ENCODE peak calls at places on chromosome 3, in six cellular contexts. One of them, this sample, is unnamed.

GRCh38 chr3:20078194-20078709 is 38.0 kb downstream of the KAT2B start:
- DNase-seq in IMR-90: no peak
- DNase-seq in GM23248: no peak
- DNase-seq in CD4-positive, alpha-beta T cell: no peak
- DNase-seq in left ventricle myocardium inferior: no peak
- DNase-seq in astrocyte: no peak
- DNase-seq in this sample: no peak

GRCh38 chr3:58041826-58042324 is 33.7 kb downstream of the FLNB start:
- DNase-seq in IMR-90: peak
- DNase-seq in GM23248: peak
- DNase-seq in CD4-positive, alpha-beta T cell: no peak
- DNase-seq in left ventricle myocardium inferior: no peak
- DNase-seq in astrocyte: peak
- DNase-seq in this sample: no peak

GRCh38 chr3:94004301-94004910 is 24.0 kb downstream of the STX19 start:
- DNase-seq in IMR-90: peak
- DNase-seq in GM23248: peak
- DNase-seq in CD4-positive, alpha-beta T cell: no peak
- DNase-seq in left ventricle myocardium inferior: no peak
- DNase-seq in astrocyte: peak
- DNase-seq in this sample: peak

GRCh38 chr3:79558943-79559342 is 208.9 kb downstream of the ROBO1 start:
- DNase-seq in IMR-90: no peak
- DNase-seq in GM23248: no peak
- DNase-seq in CD4-positive, alpha-beta T cell: no peak
- DNase-seq in left ventricle myocardium inferior: no peak
- DNase-seq in astrocyte: no peak
- DNase-seq in this sample: no peak

GRCh38 chr3:167304077-167304476 is 76.0 kb downstream of the ZBBX start:
- DNase-seq in IMR-90: no peak
- DNase-seq in GM23248: no peak
- DNase-seq in CD4-positive, alpha-beta T cell: no peak
- DNase-seq in left ventricle myocardium inferior: no peak
- DNase-seq in astrocyte: no peak
- DNase-seq in this sample: no peak

GRCh38 chr3:161770532-161771386 is 274.2 kb downstream of the OTOL1 start:
- DNase-seq in IMR-90: no peak
- DNase-seq in GM23248: no peak
- DNase-seq in CD4-positive, alpha-beta T cell: no peak
- DNase-seq in left ventricle myocardium inferior: no peak
- DNase-seq in astrocyte: peak
- DNase-seq in this sample: no peak

GRCh38 chr3:16048435-16049318 is 125.8 kb upstream of the GALNT15 start:
- DNase-seq in IMR-90: peak
- DNase-seq in GM23248: peak
- DNase-seq in CD4-positive, alpha-beta T cell: peak
- DNase-seq in left ventricle myocardium inferior: no peak
- DNase-seq in astrocyte: no peak
- DNase-seq in this sample: peak

GRCh38 chr3:145864336-145864735 is 296.6 kb downstream of the PLOD2 start:
- DNase-seq in IMR-90: no peak
- DNase-seq in GM23248: no peak
- DNase-seq in CD4-positive, alpha-beta T cell: no peak
- DNase-seq in left ventricle myocardium inferior: no peak
- DNase-seq in astrocyte: no peak
- DNase-seq in this sample: no peak

GRCh38 chr3:67635257-67635656 is 19.2 kb downstream of the SUCLG2 start:
- DNase-seq in IMR-90: peak
- DNase-seq in GM23248: peak
- DNase-seq in CD4-positive, alpha-beta T cell: no peak
- DNase-seq in left ventricle myocardium inferior: no peak
- DNase-seq in astrocyte: peak
- DNase-seq in this sample: peak

GRCh38 chr3:68290333-68290732 is 635.9 kb upstream of the SUCLG2 start:
- DNase-seq in IMR-90: no peak
- DNase-seq in GM23248: no peak
- DNase-seq in CD4-positive, alpha-beta T cell: no peak
- DNase-seq in left ventricle myocardium inferior: no peak
- DNase-seq in astrocyte: no peak
- DNase-seq in this sample: no peak

GRCh38 chr3:46359748-46360509 is 6.0 kb downstream of the CCR2 start:
- DNase-seq in IMR-90: peak
- DNase-seq in GM23248: peak
- DNase-seq in CD4-positive, alpha-beta T cell: no peak
- DNase-seq in left ventricle myocardium inferior: no peak
- DNase-seq in astrocyte: peak
- DNase-seq in this sample: no peak

GRCh38 chr3:30259730-30260129 is 346.7 kb upstream of the TGFBR2 start:
- DNase-seq in IMR-90: no peak
- DNase-seq in GM23248: no peak
- DNase-seq in CD4-positive, alpha-beta T cell: no peak
- DNase-seq in left ventricle myocardium inferior: no peak
- DNase-seq in astrocyte: no peak
- DNase-seq in this sample: no peak

GRCh38 chr3:190265126-190265525 is 57.1 kb downstream of the CLDN1 start:
- DNase-seq in IMR-90: no peak
- DNase-seq in GM23248: no peak
- DNase-seq in CD4-positive, alpha-beta T cell: no peak
- DNase-seq in left ventricle myocardium inferior: no peak
- DNase-seq in astrocyte: no peak
- DNase-seq in this sample: peak

GRCh38 chr3:197023241-197023997 is 6.2 kb downstream of the MELTF start:
- DNase-seq in IMR-90: no peak
- DNase-seq in GM23248: no peak
- DNase-seq in CD4-positive, alpha-beta T cell: no peak
- DNase-seq in left ventricle myocardium inferior: no peak
- DNase-seq in astrocyte: no peak
- DNase-seq in this sample: no peak

GRCh38 chr3:14371573-14372474 is 30.6 kb upstream of the SLC6A6 start:
- DNase-seq in IMR-90: peak
- DNase-seq in GM23248: peak
- DNase-seq in CD4-positive, alpha-beta T cell: no peak
- DNase-seq in left ventricle myocardium inferior: peak
- DNase-seq in astrocyte: peak
- DNase-seq in this sample: no peak

GRCh38 chr3:30578479-30578878 is 27.9 kb upstream of the TGFBR2 start:
- DNase-seq in IMR-90: peak
- DNase-seq in GM23248: peak
- DNase-seq in CD4-positive, alpha-beta T cell: no peak
- DNase-seq in left ventricle myocardium inferior: no peak
- DNase-seq in astrocyte: peak
- DNase-seq in this sample: peak

GRCh38 chr3:7978104-7978457 is 523.5 kb upstream of the LMCD1 start:
- DNase-seq in IMR-90: no peak
- DNase-seq in GM23248: no peak
- DNase-seq in CD4-positive, alpha-beta T cell: no peak
- DNase-seq in left ventricle myocardium inferior: peak
- DNase-seq in astrocyte: no peak
- DNase-seq in this sample: no peak

GRCh38 chr3:49937081-49937480 is 2.9 kb upstream of the RBM6 start:
- DNase-seq in IMR-90: no peak
- DNase-seq in GM23248: peak
- DNase-seq in CD4-positive, alpha-beta T cell: no peak
- DNase-seq in left ventricle myocardium inferior: no peak
- DNase-seq in astrocyte: no peak
- DNase-seq in this sample: no peak

GRCh38 chr3:172031957-172032356 is 7.4 kb upstream of the FNDC3B start:
- DNase-seq in IMR-90: no peak
- DNase-seq in GM23248: no peak
- DNase-seq in CD4-positive, alpha-beta T cell: no peak
- DNase-seq in left ventricle myocardium inferior: no peak
- DNase-seq in astrocyte: no peak
- DNase-seq in this sample: no peak

DNA sequence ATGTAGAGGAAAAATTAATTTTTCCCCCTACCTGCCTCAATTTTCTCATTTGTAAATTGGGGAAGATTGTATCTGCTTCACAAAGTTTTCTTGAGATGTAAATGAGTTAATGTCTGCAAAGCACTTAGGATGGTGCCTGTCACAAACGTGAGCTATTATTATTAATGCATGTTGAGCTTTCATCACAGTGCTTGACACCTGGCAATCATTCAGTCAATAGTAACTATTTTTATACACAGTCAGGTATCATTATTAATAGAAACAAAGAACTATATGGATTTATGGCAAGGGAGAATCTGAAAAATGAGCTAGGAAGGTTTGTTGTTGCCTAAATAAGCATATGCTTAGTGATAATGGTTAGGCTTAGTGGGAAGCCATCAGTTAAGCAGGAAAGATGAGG is 238.2 kb upstream of the GRM7 start:
- DNase-seq in IMR-90: no peak
- DNase-seq in GM23248: no peak
- DNase-seq in CD4-positive, alpha-beta T cell: no peak
- DNase-seq in left ventricle myocardium inferior: no peak
- DNase-seq in astrocyte: no peak
- DNase-seq in this sample: no peak
- H3K27ac ChIP-seq in IMR-90: no peak
- H3K27ac ChIP-seq in GM23248: no peak
- H3K27ac ChIP-seq in CD4-positive, alpha-beta T cell: no peak
- H3K27ac ChIP-seq in left ventricle myocardium inferior: no peak
- H3K27ac ChIP-seq in astrocyte: no peak
- H3K27ac ChIP-seq in this sample: no peak

GRCh38 chr3:112739252-112739945 is 98.5 kb upstream of the CCDC80 start:
- DNase-seq in IMR-90: peak
- DNase-seq in GM23248: peak
- DNase-seq in CD4-positive, alpha-beta T cell: no peak
- DNase-seq in left ventricle myocardium inferior: no peak
- DNase-seq in astrocyte: peak
- DNase-seq in this sample: peak
- H3K27ac ChIP-seq in IMR-90: no peak
- H3K27ac ChIP-seq in GM23248: peak
- H3K27ac ChIP-seq in CD4-positive, alpha-beta T cell: no peak
- H3K27ac ChIP-seq in left ventricle myocardium inferior: no peak
- H3K27ac ChIP-seq in astrocyte: no peak
- H3K27ac ChIP-seq in this sample: peak

GRCh38 chr3:181723568-181724431 is 12.1 kb downstream of the SOX2 start:
- DNase-seq in IMR-90: no peak
- DNase-seq in GM23248: no peak
- DNase-seq in CD4-positive, alpha-beta T cell: no peak
- DNase-seq in left ventricle myocardium inferior: no peak
- DNase-seq in astrocyte: no peak
- DNase-seq in this sample: no peak

GRCh38 chr3:181725830-181726229 is 14.1 kb downstream of the SOX2 start:
- DNase-seq in IMR-90: no peak
- DNase-seq in GM23248: no peak
- DNase-seq in CD4-positive, alpha-beta T cell: no peak
- DNase-seq in left ventricle myocardium inferior: no peak
- DNase-seq in astrocyte: no peak
- DNase-seq in this sample: no peak

GRCh38 chr3:181724432-181724740 is 12.7 kb downstream of the SOX2 start:
- DNase-seq in IMR-90: no peak
- DNase-seq in GM23248: no peak
- DNase-seq in CD4-positive, alpha-beta T cell: no peak
- DNase-seq in left ventricle myocardium inferior: no peak
- DNase-seq in astrocyte: no peak
- DNase-seq in this sample: no peak

GRCh38 chr3:181726351-181727121 is 14.8 kb downstream of the SOX2 start:
- DNase-seq in IMR-90: no peak
- DNase-seq in GM23248: no peak
- DNase-seq in CD4-positive, alpha-beta T cell: no peak
- DNase-seq in left ventricle myocardium inferior: no peak
- DNase-seq in astrocyte: peak
- DNase-seq in this sample: no peak

DNA sequence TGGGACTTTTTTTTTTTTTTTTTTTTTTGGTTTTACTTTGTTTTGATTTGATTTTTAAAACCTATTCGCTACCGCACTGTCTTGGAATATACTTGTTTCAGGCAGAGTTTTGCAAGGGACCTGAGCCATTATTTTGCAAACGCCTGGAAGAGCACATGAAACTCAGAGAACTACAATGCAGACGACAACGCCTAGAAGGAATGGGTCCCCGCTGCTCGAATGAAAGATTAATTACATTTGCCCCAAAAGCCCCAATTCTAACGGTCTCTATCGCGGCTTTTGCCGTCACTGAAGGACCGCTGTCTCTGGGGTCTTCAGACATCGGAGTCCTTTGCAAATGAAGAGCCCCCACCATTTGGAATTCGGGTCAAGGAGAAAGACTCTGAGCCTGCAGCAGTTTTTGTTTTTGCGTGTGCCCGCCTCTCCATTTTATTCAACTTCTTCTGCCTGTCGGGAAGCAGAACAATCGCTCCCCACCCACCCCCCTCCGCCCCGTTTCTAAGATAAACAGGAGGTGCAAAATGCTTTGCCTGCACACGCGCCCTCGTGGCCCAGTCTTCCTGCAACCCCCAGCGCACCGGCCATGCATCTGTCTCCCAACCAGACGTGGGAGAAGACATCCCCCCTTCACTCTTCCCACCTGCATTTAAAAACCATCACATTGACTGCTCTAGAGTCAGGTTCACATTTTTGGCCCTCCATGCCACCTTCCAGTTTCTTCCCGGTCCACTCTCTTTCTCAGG is 13.5 kb downstream of the SOX2 start:
- DNase-seq in IMR-90: no peak
- DNase-seq in GM23248: no peak
- DNase-seq in CD4-positive, alpha-beta T cell: no peak
- DNase-seq in left ventricle myocardium inferior: no peak
- DNase-seq in astrocyte: no peak
- DNase-seq in this sample: no peak
- H3K27ac ChIP-seq in IMR-90: no peak
- H3K27ac ChIP-seq in GM23248: no peak
- H3K27ac ChIP-seq in CD4-positive, alpha-beta T cell: no peak
- H3K27ac ChIP-seq in left ventricle myocardium inferior: no peak
- H3K27ac ChIP-seq in astrocyte: no peak
- H3K27ac ChIP-seq in this sample: no peak

GRCh38 chr3:184186902-184187207 is 856 bp downstream of the ABCF3 start:
- DNase-seq in IMR-90: no peak
- DNase-seq in GM23248: peak
- DNase-seq in CD4-positive, alpha-beta T cell: no peak
- DNase-seq in left ventricle myocardium inferior: no peak
- DNase-seq in astrocyte: no peak
- DNase-seq in this sample: no peak

GRCh38 chr3:184189421-184189820 is 3.4 kb downstream of the ABCF3 start:
- DNase-seq in IMR-90: no peak
- DNase-seq in GM23248: no peak
- DNase-seq in CD4-positive, alpha-beta T cell: no peak
- DNase-seq in left ventricle myocardium inferior: no peak
- DNase-seq in astrocyte: no peak
- DNase-seq in this sample: no peak

GRCh38 chr3:184186184-184186901 is at the start of gene ABCF3:
- DNase-seq in IMR-90: peak
- DNase-seq in GM23248: peak
- DNase-seq in CD4-positive, alpha-beta T cell: no peak
- DNase-seq in left ventricle myocardium inferior: peak
- DNase-seq in astrocyte: peak
- DNase-seq in this sample: no peak

GRCh38 chr3:184185461-184186183 is 377 bp upstream of the ABCF3 start:
- DNase-seq in IMR-90: peak
- DNase-seq in GM23248: peak
- DNase-seq in CD4-positive, alpha-beta T cell: peak
- DNase-seq in left ventricle myocardium inferior: peak
- DNase-seq in astrocyte: peak
- DNase-seq in this sample: peak

DNA sequence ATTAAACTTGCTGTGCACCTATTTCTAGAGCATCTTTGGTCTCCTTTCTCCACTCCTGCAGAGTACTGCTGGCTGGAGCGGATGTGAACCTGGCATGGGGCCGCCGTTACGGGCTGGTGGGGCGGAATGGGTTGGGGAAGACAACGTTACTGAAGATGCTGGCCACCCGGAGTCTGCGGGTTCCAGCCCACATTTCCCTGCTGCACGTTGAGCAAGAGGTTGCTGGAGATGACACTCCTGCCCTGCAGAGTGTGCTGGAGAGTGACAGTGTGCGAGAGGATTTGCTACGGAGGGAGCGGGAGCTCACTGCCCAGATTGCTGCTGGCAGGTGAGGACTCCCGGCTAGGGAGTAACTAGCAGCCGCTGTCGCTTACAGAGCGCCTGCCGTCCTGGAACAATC is 2.1 kb downstream of the ABCF3 start:
- DNase-seq in IMR-90: no peak
- DNase-seq in GM23248: no peak
- DNase-seq in CD4-positive, alpha-beta T cell: no peak
- DNase-seq in left ventricle myocardium inferior: no peak
- DNase-seq in astrocyte: no peak
- DNase-seq in this sample: no peak
- H3K27ac ChIP-seq in IMR-90: no peak
- H3K27ac ChIP-seq in GM23248: no peak
- H3K27ac ChIP-seq in CD4-positive, alpha-beta T cell: no peak
- H3K27ac ChIP-seq in left ventricle myocardium inferior: no peak
- H3K27ac ChIP-seq in astrocyte: no peak
- H3K27ac ChIP-seq in this sample: no peak